ENCODE peak calls at places on chromosomes 2 and 18, in eight cellular contexts. G, S, E, D, C, P, Q and O are unnamed samples.
A peak's percentile ranks its signal among the peaks of the same experiment; 100 is the strongest.

GRCh38 chr2:73947412-73948018 is 20.8 kb downstream of the DGUOK start:
- DNase-seq in G (no peak), S (no peak), E (no peak), D (no peak), C (no peak), P (no peak), Q (no peak), O (no peak)

GRCh38 chr18:77376043-77376732 is 126.5 kb downstream of the GALR1 start:
- DNase-seq in G (no peak), S (no peak), E (no peak), D (no peak), C (no peak), P (no peak), Q (no peak), O (no peak)

GRCh38 chr2:226742346-226742745 is 57.3 kb downstream of the IRS1 start:
- DNase-seq in G (no peak), S (no peak), E (peak; percentile 59), D (peak; percentile 76), C (no peak), P (no peak), Q (peak; percentile 40), O (no peak)

GRCh38 chr2:71603851-71604708 is 150.7 kb downstream of the DYSF start:
- DNase-seq in G (no peak), S (no peak), E (no peak), D (no peak), C (no peak), P (peak; percentile 55), Q (peak; percentile 10), O (no peak)

GRCh38 chr2:217857624-217858506 is 144.9 kb downstream of the TNS1 start:
- DNase-seq in G (no peak), S (no peak), E (no peak), D (no peak), C (no peak), P (no peak), Q (peak; percentile 59), O (no peak)

GRCh38 chr2:40658917-40659316 is 207.0 kb upstream of the SLC8A1 start:
- DNase-seq in G (no peak), S (no peak), E (no peak), D (peak; percentile 38), C (no peak), P (peak; percentile 77), Q (no peak), O (no peak)

GRCh38 chr2:73111300-73112025 is 1.3 kb downstream of the RAB11FIP5 start:
- DNase-seq in G (peak; percentile 65), S (no peak), E (peak; percentile 61), D (peak; percentile 28), C (no peak), P (peak; percentile 86), Q (peak; percentile 34), O (peak; percentile 15)

GRCh38 chr2:120749506-120750431 is 14.1 kb downstream of the GLI2 start:
- DNase-seq in G (no peak), S (no peak), E (peak; percentile 99), D (no peak), C (no peak), P (peak; percentile 49), Q (no peak), O (no peak)

GRCh38 chr2:229861431-229861830 is 60.4 kb downstream of the TRIP12 start:
- DNase-seq in G (no peak), S (no peak), E (no peak), D (no peak), C (no peak), P (no peak), Q (no peak), O (no peak)

GRCh38 chr2:101111917-101112771 is 39.0 kb downstream of the TBC1D8 start:
- DNase-seq in G (no peak), S (no peak), E (peak; percentile 57), D (peak; percentile 93), C (no peak), P (no peak), Q (no peak), O (no peak)

GRCh38 chr2:230708204-230708603 is 4.4 kb upstream of the CAB39 start:
- DNase-seq in G (peak; percentile 76), S (no peak), E (no peak), D (no peak), C (no peak), P (no peak), Q (no peak), O (no peak)

DNA sequence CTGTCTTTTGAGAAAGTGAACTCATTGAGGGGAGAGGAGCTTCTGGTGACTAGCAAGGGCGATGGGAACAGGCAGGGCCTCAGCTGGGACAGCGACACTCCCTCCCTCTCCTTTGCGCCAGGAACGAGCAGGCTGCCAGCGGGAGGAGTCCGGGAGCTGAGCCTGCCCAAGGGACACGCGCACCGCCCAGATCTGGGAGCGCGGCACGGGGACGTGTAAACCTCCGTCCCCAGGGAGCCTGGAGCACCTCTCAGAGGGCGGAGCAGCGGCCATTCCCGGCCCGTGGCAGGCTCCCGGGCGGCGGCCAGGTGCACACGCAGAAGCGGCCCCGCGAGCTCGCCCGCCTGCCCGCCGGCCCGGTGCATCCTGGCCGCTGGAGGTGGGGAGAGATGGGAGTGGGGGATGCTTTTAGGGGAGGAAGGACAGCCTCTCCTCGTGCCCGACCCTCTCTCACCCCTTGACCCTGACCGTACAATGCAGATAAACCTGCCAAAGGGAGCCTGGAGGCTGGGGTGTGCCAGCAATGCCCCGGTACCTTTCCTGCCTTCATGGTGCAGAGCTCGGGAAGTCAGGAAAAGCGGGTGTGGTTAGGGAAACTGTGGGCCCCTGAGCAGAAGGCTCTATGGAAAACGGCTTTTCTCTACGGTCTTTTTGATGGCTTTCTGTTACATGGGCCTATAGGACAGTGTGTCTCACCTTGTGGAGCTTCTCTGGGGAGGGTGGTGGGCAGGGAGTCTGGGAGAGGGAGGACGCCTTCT is 2.2 kb downstream of the AQP4 start:
- DNase-seq in G (peak; percentile 71), S (no peak), E (no peak), D (no peak), C (no peak), P (peak; percentile 90), Q (peak; percentile 74), O (no peak)
- H3K4me3 ChIP-seq in G (no peak overlapping the region), S (peak overlapping the region; percentile 38), E (no peak overlapping the region), D (no peak overlapping the region), C (no peak overlapping the region), P (peak overlapping the region; percentile 70), Q (peak overlapping the region; percentile 66), O (no peak overlapping the region)

DNA sequence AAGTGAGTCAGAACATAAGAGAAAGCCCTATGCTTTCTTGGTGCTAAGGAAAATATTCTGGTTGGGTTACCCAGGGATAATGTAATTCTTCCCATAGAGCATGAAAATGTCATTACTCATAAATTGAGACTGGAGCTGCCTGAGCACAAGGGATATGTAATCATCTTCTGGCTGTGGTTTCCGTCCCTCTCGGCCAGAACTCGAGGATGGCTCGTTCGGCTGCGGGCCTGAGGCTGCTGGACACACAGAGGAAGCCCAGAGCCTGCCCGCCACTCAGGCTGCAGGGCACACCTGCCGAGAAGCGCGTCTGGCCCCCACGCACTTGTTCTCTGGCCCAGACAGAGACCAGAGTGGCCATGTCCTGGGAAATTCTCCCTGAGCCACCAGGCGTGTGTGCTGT is 104.9 kb downstream of the ASAP2 start:
- DNase-seq in G (no peak), S (no peak), E (peak; percentile 31), D (peak; percentile 85), C (no peak), P (no peak), Q (peak; percentile 76), O (no peak)
- H3K4me1 ChIP-seq in G (peaks cover 14% of the 10 kb centered on the region), S (no peaks in the 10 kb centered on the region), E (peaks cover 23% of the 10 kb centered on the region), D (peaks cover 18% of the 10 kb centered on the region), C (no peaks in the 10 kb centered on the region), P (no peaks in the 10 kb centered on the region), Q (peaks cover 39% of the 10 kb centered on the region), O (no peaks in the 10 kb centered on the region)

DNA sequence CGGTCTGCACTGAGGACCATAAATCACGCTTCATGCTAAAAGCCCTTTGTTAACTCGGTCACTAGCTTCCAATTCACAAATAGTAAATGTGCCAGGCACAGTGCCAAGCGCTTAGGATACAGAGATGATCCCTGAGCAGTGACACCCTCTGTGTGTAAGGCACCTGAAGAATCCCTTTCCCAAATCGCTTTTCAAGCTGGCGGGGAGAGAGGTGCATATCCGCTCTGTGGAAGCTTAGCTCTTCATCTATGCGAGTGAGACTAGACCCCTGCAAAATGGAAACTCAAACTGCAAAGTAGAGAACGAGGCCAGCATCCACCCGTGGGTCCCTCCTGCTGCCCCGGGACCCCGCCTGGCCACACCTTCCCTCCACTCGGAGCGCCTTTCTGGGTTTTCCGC is 2.4 kb downstream of the PIEZO2 start:
- DNase-seq in G (no peak), S (no peak), E (no peak), D (no peak), C (no peak), P (peak; percentile 56), Q (no peak), O (no peak)
- H3K4me3 ChIP-seq in G (no peak overlapping the region), S (peak overlapping the region; percentile 50), E (no peak overlapping the region), D (peak overlapping the region; percentile 1), C (no peak overlapping the region), P (peak overlapping the region; percentile 79), Q (no peak overlapping the region), O (no peak overlapping the region)

DNA sequence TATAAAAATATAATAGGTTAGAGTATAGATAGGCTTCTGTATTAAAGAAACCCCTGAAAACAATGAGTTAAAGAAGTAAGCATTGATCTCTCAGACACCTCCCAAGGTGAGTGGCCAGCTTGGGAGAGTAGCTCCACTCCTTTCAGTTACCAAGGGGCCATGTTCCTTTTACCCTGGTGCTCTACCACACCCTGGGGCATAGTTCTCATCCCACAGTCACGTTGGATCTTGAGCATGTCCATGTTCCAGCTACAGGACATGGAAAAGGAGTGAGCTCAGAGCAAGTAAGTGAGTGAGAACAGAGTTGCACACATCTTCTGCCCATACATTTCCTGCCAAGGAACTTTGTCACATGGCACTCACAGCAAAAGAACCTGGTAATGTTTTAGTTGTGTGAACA is 325.9 kb upstream of the SLC39A10 start:
- DNase-seq in G (no peak), S (no peak), E (no peak), D (no peak), C (peak; percentile 8), P (no peak), Q (no peak), O (no peak)
- H3K4me1 ChIP-seq in G (peaks cover 5% of the 10 kb centered on the region), S (no peaks in the 10 kb centered on the region), E (no peaks in the 10 kb centered on the region), D (no peaks in the 10 kb centered on the region), C (peaks cover 42% of the 10 kb centered on the region), P (no peaks in the 10 kb centered on the region), Q (no peaks in the 10 kb centered on the region), O (no peaks in the 10 kb centered on the region)